ENCODE peak calls at places on chromosomes 13 and 19, in six cellular contexts. T is cardiac fibroblast, L is BJ, Q is psoas muscle, V is cardiac muscle cell, K is WERI-Rb-1. D is an unnamed sample.

GRCh38 chr13:42168497-42168896 is 103.5 kb upstream of the AKAP11 start:
- DNase-seq in Q (no peak), V (no peak), T (no peak), L (no peak), K (no peak), D (no peak)

GRCh38 chr13:93045836-93046235 is 180.8 kb upstream of the GPC6 start:
- DNase-seq in K (no peak), V (peak; percentile 21), L (no peak), T (peak; percentile 9), Q (no peak), D (no peak)

GRCh38 chr13:71209217-71209616 is 657.8 kb downstream of the DACH1 start:
- DNase-seq in Q (no peak), K (no peak), V (no peak), L (no peak), T (no peak), D (no peak)

GRCh38 chr13:41222259-41222852 is 28.0 kb upstream of the KBTBD7 start:
- DNase-seq in V (peak; percentile 71), K (peak; percentile 16), Q (no peak), T (peak; percentile 66), L (no peak), D (peak; percentile 58)

GRCh38 chr13:107994137-107994536 is 221.2 kb downstream of the LIG4 start:
- DNase-seq in K (no peak), V (no peak), Q (no peak), T (no peak), L (no peak), D (no peak)

GRCh38 chr19:5338661-5339469 is 1.7 kb downstream of the PTPRS start:
- DNase-seq in Q (no peak), L (no peak), V (no peak), T (no peak), K (peak; percentile 72), D (no peak)

GRCh38 chr19:47005164-47005641 is 14.4 kb upstream of the NPAS1 start:
- DNase-seq in L (no peak), Q (no peak), K (no peak), V (no peak), T (no peak), D (no peak)

GRCh38 chr19:57830071-57830602 is at the start of gene ZNF587B:
- DNase-seq in L (no peak), V (peak; percentile 92), Q (peak; percentile 84), T (peak; percentile 90), K (peak; percentile 91), D (peak; percentile 71)

GRCh38 chr13:30697177-30697953 is 38.0 kb upstream of the ALOX5AP start:
- DNase-seq in K (no peak), L (no peak), T (peak; percentile 58), Q (no peak), V (no peak), D (no peak)

GRCh38 chr19:41988947-41989346 is 5.1 kb downstream of the ATP1A3 start:
- DNase-seq in Q (no peak), V (no peak), T (no peak), K (no peak), L (no peak), D (no peak)

GRCh38 chr13:61410669-61411297 is 4.9 kb downstream of the PCDH20 start:
- DNase-seq in Q (no peak), T (peak; percentile 26), V (peak; percentile 35), L (no peak), K (no peak), D (no peak)

GRCh38 chr19:5801796-5802616 is 2.9 kb upstream of the NRTN start:
- DNase-seq in V (peak; percentile 37), L (no peak), K (no peak), Q (no peak), T (peak; percentile 43), D (no peak)

GRCh38 chr13:99941086-99941485 is 30.5 kb downstream of the ZIC5 start:
- DNase-seq in K (no peak), Q (no peak), T (no peak), L (no peak), V (no peak), D (peak; percentile 90)

GRCh38 chr19:1481893-1482360 is 2.9 kb upstream of the C19orf25 start:
- DNase-seq in V (no peak), T (no peak), Q (no peak), L (no peak), K (no peak), D (no peak)

GRCh38 chr13:23898101-23898500 is 799 bp upstream of the C1QTNF9B start:
- DNase-seq in Q (no peak), V (peak; percentile 72), T (peak; percentile 37), K (no peak), L (no peak), D (no peak)

GRCh38 chr13:23728807-23729206 is 158.6 kb downstream of the TNFRSF19 start:
- DNase-seq in V (no peak), T (no peak), K (no peak), L (no peak), Q (no peak), D (no peak)

GRCh38 chr13:105798541-105798940 is 736.9 kb downstream of the EFNB2 start:
- DNase-seq in T (no peak), Q (no peak), V (no peak), L (no peak), K (no peak), D (no peak)

GRCh38 chr19:38592940-38593339 is 24.8 kb downstream of the MAP4K1 start:
- DNase-seq in T (no peak), Q (no peak), L (no peak), K (no peak), V (no peak), D (no peak)

GRCh38 chr19:12974301-12975220 is 5.2 kb downstream of the DAND5 start:
- DNase-seq in Q (no peak), L (no peak), K (no peak), V (no peak), T (no peak), D (no peak)

GRCh38 chr19:1622007-1622406 is 16.7 kb upstream of the UQCR11 start:
- DNase-seq in V (no peak), Q (peak; percentile 29), L (no peak), K (no peak), T (no peak), D (no peak)

GRCh38 chr13:109454167-109454917 is 332.0 kb downstream of the IRS2 start:
- DNase-seq in V (no peak), Q (no peak), K (no peak), T (peak; percentile 6), L (peak; percentile 55), D (no peak)

GRCh38 chr13:60372141-60372540 is 24.9 kb upstream of the TDRD3 start:
- DNase-seq in Q (no peak), K (no peak), V (no peak), L (no peak), T (no peak), D (no peak)

GRCh38 chr19:572891-573825 is 762 bp downstream of the BSG start:
- DNase-seq in Q (peak; percentile 80), V (peak; percentile 64), L (no peak), T (peak; percentile 66), K (peak; percentile 81), D (peak; percentile 67)

GRCh38 chr19:10105241-10106099 is 692 bp upstream of the PPAN start:
- DNase-seq in Q (no peak), T (no peak), K (no peak), V (no peak), L (no peak), D (no peak)

GRCh38 chr13:31207630-31208549 is 8.1 kb downstream of the B3GLCT start:
- DNase-seq in K (peak; percentile 12), T (peak; percentile 83), Q (peak; percentile 66), L (no peak), V (peak; percentile 85), D (no peak)

DNA sequence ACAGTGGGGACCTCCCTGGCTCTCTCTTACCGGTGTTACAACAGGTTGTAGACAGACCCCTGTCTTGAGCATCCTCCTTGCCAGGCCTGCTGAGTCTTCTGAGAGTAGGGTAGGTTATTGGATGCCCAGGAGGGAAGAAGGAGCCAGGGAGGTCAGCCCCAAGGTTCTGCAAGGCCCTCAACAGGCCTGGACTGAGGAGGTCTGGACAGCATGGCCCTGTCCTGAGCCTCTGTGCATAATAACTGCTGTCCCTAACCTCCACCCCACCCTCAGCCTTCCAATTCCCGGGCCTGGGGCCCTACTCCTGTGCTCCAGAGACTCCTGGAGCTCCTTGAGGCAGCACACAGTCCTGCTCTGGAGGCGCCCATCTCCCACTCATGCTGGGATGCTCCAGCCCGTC is 336 bp downstream of the CD22 start:
- DNase-seq in T (no peak), K (no peak), V (no peak), Q (no peak), L (no peak), D (no peak)
- H3K4me3 ChIP-seq in T (no peak overlapping the region), K (no peak overlapping the region), V (no peak overlapping the region), Q (no peak overlapping the region), L (no peak overlapping the region), D (no peak overlapping the region)

GRCh38 chr13:20232556-20233277 is 598 bp upstream of the GJB6 start:
- DNase-seq in K (no peak), T (no peak), Q (no peak), L (no peak), V (no peak), D (no peak)

GRCh38 chr13:20227288-20227687 is 4.8 kb downstream of the GJB6 start:
- DNase-seq in V (no peak), L (no peak), Q (no peak), K (no peak), T (no peak), D (no peak)

GRCh38 chr13:20231839-20232555 is at the start of gene GJB6:
- DNase-seq in V (no peak), L (no peak), Q (no peak), T (no peak), K (no peak), D (no peak)

GRCh38 chr13:20227730-20228129 is 4.4 kb downstream of the GJB6 start:
- DNase-seq in Q (no peak), K (no peak), T (no peak), V (no peak), L (no peak), D (no peak)

GRCh38 chr13:20230913-20231838 is 943 bp downstream of the GJB6 start:
- DNase-seq in Q (no peak), K (no peak), L (no peak), T (no peak), V (no peak), D (no peak)
- H3K4me3 ChIP-seq in Q (peak overlapping the region; percentile 53), K (no peak overlapping the region), L (no peak overlapping the region), T (no peak overlapping the region), V (peak overlapping the region; percentile 39), D (peak overlapping the region; percentile 3)

GRCh38 chr19:55440411-55441105 is 2.5 kb downstream of the SHISA7 start:
- DNase-seq in K (peak; percentile 63), L (no peak), T (no peak), V (no peak), Q (no peak), D (no peak)
- H3K4me3 ChIP-seq in K (peak overlapping the region; percentile 35), L (no peak overlapping the region), T (no peak overlapping the region), V (no peak overlapping the region), Q (no peak overlapping the region), D (no peak overlapping the region)

DNA sequence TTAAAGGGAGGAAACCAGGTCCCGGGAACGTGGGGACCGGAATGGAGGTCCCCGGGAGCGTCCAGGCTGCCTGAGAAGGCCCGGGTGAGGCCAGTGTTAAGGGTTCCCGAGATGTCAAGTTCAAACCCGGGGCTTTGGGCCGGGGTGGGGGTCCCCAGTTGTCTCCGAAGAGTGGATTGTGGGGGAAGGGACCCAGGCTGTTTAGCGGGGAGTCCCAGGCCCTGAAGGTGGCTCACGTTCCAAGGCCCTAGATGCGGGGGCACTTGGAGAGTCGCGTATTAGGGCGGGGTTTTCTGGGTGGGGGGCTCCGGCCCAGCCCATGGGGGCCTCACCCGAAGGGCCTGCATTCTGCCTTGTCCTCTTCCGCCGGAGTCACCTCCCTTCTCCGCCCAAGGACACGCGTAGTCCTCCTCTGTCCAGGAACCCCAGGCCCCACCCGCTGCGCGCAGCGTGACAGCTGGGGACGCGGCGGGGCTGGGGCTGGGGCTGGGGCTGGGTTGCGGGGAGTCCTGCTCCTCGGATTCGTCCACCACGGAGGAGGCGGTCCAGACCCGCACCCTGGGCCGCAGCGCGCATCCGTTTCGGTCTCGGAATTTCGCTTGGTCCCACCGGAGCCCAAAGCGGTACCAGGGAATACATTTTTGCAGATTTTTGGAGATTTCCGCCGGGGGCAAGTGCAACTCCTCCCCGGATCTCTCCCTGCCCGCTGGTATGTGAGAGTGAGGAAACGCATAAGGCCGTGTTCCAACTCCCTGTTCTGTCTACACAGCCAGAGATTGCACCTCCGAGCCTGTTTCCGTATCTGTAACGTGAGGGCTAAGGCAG is at the start of gene COX7A1:
- DNase-seq in Q (peak; percentile 90), T (peak; percentile 70), K (no peak), V (peak; percentile 74), L (no peak), D (peak; percentile 59)
- H3K4me3 ChIP-seq in Q (peak within 1 kb of the TSS; percentile 89), T (peak within 1 kb of the TSS; percentile 64), K (no peak within 1 kb of the TSS), V (no peak within 1 kb of the TSS), L (peak within 1 kb of the TSS; percentile 46), D (peak within 1 kb of the TSS; percentile 33)